ENCODE peak calls at places on chromosomes 16 and 17, in seven cellular contexts. O is AG10803, S is fibroblast of pulmonary artery, A is heart left ventricle, C is adrenal gland, F is breast epithelium, R is OCI-LY7. Q is an unnamed sample.

GRCh38 chr17:18182978-18183333 is 672 bp upstream of the ALKBH5 start:
- DNase-seq in O (peak), S (peak), A (peak), C (peak), F (no peak), R (peak), Q (no peak)

GRCh38 chr17:31394544-31394943 is 3.1 kb downstream of the RAB11FIP4 start:
- DNase-seq in O (peak), S (peak), A (peak), C (peak), F (no peak), R (peak), Q (peak)

GRCh38 chr17:5122586-5123342 is 6.9 kb downstream of the USP6 start:
- DNase-seq in O (no peak), S (peak), A (peak), C (no peak), F (peak), R (no peak), Q (no peak)

GRCh38 chr17:41073676-41074075 is 8.0 kb upstream of the KRTAP2-4 start:
- DNase-seq in O (no peak), S (no peak), A (no peak), C (no peak), F (no peak), R (no peak), Q (no peak)

GRCh38 chr16:11542069-11542775 is 44.5 kb downstream of the LITAF start:
- DNase-seq in O (no peak), S (peak), A (no peak), C (no peak), F (no peak), R (no peak), Q (no peak)

GRCh38 chr17:35804658-35805192 is 4.6 kb upstream of the TAF15 start:
- DNase-seq in O (peak), S (peak), A (peak), C (peak), F (no peak), R (peak), Q (peak)

GRCh38 chr17:7438050-7438614 is 1.2 kb upstream of the FGF11 start:
- DNase-seq in O (no peak), S (no peak), A (peak), C (peak), F (peak), R (peak), Q (no peak)

GRCh38 chr17:75231741-75232464 is 26.4 kb downstream of the NUP85 start:
- DNase-seq in O (no peak), S (no peak), A (no peak), C (no peak), F (no peak), R (no peak), Q (no peak)

GRCh38 chr17:807146-808002 is 25.2 kb downstream of the MRM3 start:
- DNase-seq in O (no peak), S (no peak), A (no peak), C (no peak), F (no peak), R (no peak), Q (no peak)

GRCh38 chr17:68562736-68563135 is 38.4 kb downstream of the FAM20A start:
- DNase-seq in O (peak), S (no peak), A (no peak), C (no peak), F (no peak), R (no peak), Q (no peak)

GRCh38 chr17:8994319-8994718 is 27.0 kb upstream of the NTN1 start:
- DNase-seq in O (peak), S (peak), A (peak), C (peak), F (peak), R (peak), Q (no peak)

GRCh38 chr16:86424413-86424812 is 85.9 kb upstream of the FOXF1 start:
- DNase-seq in O (no peak), S (no peak), A (no peak), C (no peak), F (no peak), R (no peak), Q (no peak)

GRCh38 chr16:58670177-58670576 is 14.4 kb downstream of the SLC38A7 start:
- DNase-seq in O (no peak), S (no peak), A (no peak), C (no peak), F (no peak), R (no peak), Q (no peak)

GRCh38 chr17:58337126-58337599 is 8.6 kb upstream of the TSPOAP1 start:
- DNase-seq in O (no peak), S (no peak), A (no peak), C (no peak), F (no peak), R (peak), Q (no peak)

GRCh38 chr17:47956818-47957590 is 679 bp downstream of the PRR15L start:
- DNase-seq in O (no peak), S (no peak), A (no peak), C (no peak), F (no peak), R (no peak), Q (no peak)

GRCh38 chr17:61404702-61405046 is 5.0 kb downstream of the TBX2 start:
- DNase-seq in O (no peak), S (no peak), A (no peak), C (no peak), F (no peak), R (no peak), Q (no peak)

GRCh38 chr16:70529051-70529777 is 5.6 kb downstream of the SF3B3 start:
- DNase-seq in O (peak), S (peak), A (no peak), C (no peak), F (no peak), R (peak), Q (no peak)

GRCh38 chr16:1991135-1991551 is 1.4 kb downstream of the SYNGR3 start:
- DNase-seq in O (no peak), S (no peak), A (no peak), C (no peak), F (no peak), R (peak), Q (no peak)
- H3K4me3 ChIP-seq in O (no peak), S (no peak), A (no peak), C (no peak), F (peak), R (peak), Q (no peak)

GRCh38 chr16:78478267-78478821 is 378.9 kb downstream of the WWOX start:
- DNase-seq in O (no peak), S (no peak), A (peak), C (no peak), F (no peak), R (no peak), Q (no peak)
- TF ChIP-seq CTCF in O (peak), S (no peak), A (peak), C (peak), F (peak), R (no peak), Q (peak)

GRCh38 chr17:55237268-55237667 is 27.5 kb upstream of the HLF start:
- DNase-seq in O (peak), S (no peak), A (no peak), C (no peak), F (no peak), R (peak), Q (no peak)
- H3K4me3 ChIP-seq in O (no peak), S (no peak), A (no peak), C (no peak), F (no peak), R (no peak), Q (no peak)

GRCh38 chr16:75243667-75244224 is 7.7 kb downstream of the BCAR1 start:
- DNase-seq in O (no peak), S (no peak), A (no peak), C (no peak), F (no peak), R (no peak), Q (no peak)

GRCh38 chr16:75247249-75247648 is 4.2 kb downstream of the BCAR1 start:
- DNase-seq in O (no peak), S (no peak), A (no peak), C (no peak), F (no peak), R (no peak), Q (no peak)

GRCh38 chr16:75246504-75247205 is 4.8 kb downstream of the BCAR1 start:
- DNase-seq in O (no peak), S (peak), A (no peak), C (no peak), F (no peak), R (no peak), Q (no peak)

GRCh38 chr16:75244225-75244792 is 7.1 kb downstream of the BCAR1 start:
- DNase-seq in O (peak), S (peak), A (peak), C (no peak), F (peak), R (no peak), Q (no peak)

DNA sequence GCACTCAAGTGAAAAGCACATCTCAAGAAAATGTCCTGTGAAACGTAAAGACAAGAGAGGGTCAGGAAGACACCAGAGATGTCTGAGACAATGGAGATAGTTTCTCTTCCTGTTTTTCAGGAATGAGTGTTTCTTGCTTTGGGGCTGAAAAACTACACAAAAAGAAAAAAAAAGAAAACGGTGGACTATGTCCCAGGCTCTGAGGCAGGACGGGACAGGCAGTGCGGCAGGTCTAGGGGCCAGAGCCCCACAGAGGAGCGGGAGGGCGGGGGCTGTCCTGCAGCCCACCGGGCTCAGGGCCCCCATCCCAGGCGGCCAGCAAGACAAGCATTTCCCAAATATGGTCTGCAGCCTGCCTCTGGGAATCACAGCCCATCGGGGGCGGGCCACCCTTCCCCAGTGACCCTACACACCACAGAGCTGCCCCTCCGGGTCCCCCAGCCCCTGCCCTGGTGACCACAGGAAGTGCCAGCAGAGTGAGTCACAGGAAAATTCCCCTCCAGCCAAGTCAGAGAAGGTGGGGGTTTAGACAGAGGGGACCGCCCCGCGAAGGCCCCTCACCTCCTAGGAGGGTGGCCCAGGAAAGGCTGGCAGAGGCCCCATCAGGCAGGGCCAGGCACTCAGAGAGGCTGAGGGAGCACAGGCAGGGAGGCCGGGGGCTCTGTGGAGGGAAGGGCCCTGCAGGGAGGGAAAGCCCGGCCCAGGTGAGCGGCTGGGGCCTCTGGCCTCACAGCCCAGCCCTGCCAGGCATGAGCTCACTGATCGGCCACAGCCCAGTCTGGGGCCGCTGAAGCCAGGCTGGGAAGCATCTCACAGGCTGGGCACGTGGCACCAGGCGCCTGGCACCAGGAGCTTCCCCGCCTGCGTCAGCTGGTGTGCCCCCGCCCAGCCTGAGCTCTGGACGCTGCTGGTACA is 6.3 kb downstream of the BCAR1 start:
- DNase-seq in O (peak), S (peak), A (peak), C (peak), F (peak), R (peak), Q (peak)
- TF ChIP-seq CTCF in O (no peak), S (no peak), A (no peak), C (no peak), F (no peak), R (no peak), Q (no peak)

DNA sequence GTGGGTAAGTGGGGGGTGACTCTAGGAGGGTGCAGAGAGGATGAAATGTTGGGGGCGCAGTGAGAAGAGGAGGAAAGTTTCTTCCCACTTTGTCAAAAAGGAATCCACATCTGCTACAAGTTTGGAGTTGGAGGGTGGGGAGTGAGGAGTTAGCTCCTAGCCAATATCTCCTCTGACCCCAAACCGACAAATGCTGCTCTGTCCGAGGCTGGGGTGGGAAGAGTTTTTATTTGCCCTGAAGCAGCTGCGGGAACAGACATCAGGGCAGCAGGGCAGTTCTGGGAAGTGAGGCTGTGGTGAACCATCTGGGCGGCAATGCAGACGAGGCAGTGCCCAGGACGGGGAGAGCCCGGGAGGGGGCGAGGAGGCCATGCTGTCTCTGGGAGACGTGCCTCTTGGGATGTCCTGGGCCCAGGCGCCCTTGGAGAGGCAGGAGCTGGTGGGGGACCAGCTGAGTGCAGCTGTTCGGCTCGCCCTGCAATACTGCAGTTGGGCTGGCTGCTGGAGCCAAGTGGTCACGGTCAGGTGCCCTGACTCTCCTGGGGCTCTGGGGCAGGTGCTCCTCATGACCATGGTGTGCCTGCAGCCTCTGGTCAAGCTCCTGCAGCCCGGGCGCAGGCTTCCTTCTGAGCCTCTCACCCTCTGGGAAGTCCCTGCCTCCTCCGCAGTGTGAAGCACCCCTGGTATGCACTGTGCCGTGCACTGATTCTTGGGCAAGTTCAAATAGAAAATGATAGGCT is 6.4 kb upstream of the SOCS3 start:
- DNase-seq in O (no peak), S (no peak), A (no peak), C (no peak), F (no peak), R (no peak), Q (no peak)
- H3K4me3 ChIP-seq in O (no peak), S (no peak), A (no peak), C (no peak), F (no peak), R (no peak), Q (no peak)

DNA sequence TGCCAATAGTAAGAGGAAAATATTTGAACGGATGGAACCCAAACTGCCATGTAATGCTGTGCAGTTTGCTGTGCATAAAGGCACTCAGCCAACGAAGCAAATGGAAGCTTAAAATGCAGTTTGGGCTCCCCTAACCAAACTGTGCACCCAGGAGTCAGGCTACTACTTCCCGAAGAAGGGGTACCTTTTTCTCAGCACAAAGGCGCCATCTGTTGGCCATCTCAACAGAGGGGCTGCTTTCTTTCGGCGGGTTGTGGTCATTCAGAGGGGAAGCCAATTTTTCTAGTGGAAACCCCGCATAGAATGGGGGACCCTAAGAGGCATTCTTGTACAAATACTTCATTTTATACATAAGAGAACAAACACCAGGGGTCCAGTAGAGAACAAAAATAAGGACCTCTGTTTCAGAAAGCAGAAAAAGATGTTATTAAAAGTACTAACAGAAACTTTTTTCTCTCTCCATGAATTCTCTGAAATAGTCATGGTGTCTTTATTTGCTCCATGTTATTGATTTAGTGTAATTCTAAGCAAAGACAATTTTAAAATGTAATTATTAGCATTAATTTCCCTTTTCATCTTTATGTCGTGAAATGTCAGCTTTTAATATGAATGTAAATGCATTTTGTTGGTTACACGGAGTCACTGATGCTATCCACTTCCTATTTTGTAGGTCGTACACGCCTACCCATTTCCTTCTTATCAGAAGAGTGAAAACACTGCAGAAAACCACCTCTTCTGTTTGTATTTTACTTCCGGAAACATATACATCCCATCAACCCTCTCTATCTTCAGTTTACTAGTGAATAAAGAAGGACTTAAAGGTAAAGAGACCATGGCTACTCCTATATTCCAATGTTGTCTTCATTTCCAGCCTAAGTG is 453.3 kb downstream of the KCNJ2 start:
- DNase-seq in O (peak), S (peak), A (peak), C (no peak), F (no peak), R (peak), Q (no peak)
- TF ChIP-seq CTCF in O (peak), S (peak), A (peak), C (no peak), F (peak), R (peak), Q (peak)